ENCODE peak calls at places on chromosomes 12 and 14, in ten cellular contexts. One of them, this sample, is unnamed.

GRCh38 chr12:12992418-12993175 is 7.5 kb downstream of the HEBP1 start:
- DNase-seq in fibroblast of lung: peak
- DNase-seq in PC-9: no peak
- DNase-seq in psoas muscle: peak
- DNase-seq in lung: peak
- DNase-seq in body of pancreas: no peak
- DNase-seq in mesenchymal stem cell: peak
- DNase-seq in kidney: peak
- DNase-seq in testis: peak
- DNase-seq in endothelial cell of umbilical vein: peak
- DNase-seq in this sample: peak

GRCh38 chr14:65019944-65020566 is 33.4 kb downstream of the FNTB start:
- DNase-seq in fibroblast of lung: peak
- DNase-seq in PC-9: peak
- DNase-seq in psoas muscle: no peak
- DNase-seq in lung: no peak
- DNase-seq in body of pancreas: peak
- DNase-seq in mesenchymal stem cell: peak
- DNase-seq in kidney: no peak
- DNase-seq in testis: peak
- DNase-seq in endothelial cell of umbilical vein: peak
- DNase-seq in this sample: peak

GRCh38 chr14:45650754-45651153 is 397.8 kb upstream of the MIS18BP1 start:
- DNase-seq in fibroblast of lung: no peak
- DNase-seq in PC-9: no peak
- DNase-seq in psoas muscle: no peak
- DNase-seq in lung: no peak
- DNase-seq in body of pancreas: no peak
- DNase-seq in mesenchymal stem cell: no peak
- DNase-seq in kidney: no peak
- DNase-seq in testis: no peak
- DNase-seq in endothelial cell of umbilical vein: no peak
- DNase-seq in this sample: peak

GRCh38 chr14:88866305-88866704 is 41.9 kb downstream of the TTC8 start:
- DNase-seq in fibroblast of lung: peak
- DNase-seq in PC-9: no peak
- DNase-seq in psoas muscle: no peak
- DNase-seq in lung: no peak
- DNase-seq in body of pancreas: no peak
- DNase-seq in mesenchymal stem cell: peak
- DNase-seq in kidney: no peak
- DNase-seq in testis: no peak
- DNase-seq in endothelial cell of umbilical vein: peak
- DNase-seq in this sample: no peak

GRCh38 chr12:111741235-111741812 is 25.4 kb upstream of the ALDH2 start:
- DNase-seq in fibroblast of lung: peak
- DNase-seq in PC-9: no peak
- DNase-seq in psoas muscle: no peak
- DNase-seq in lung: no peak
- DNase-seq in body of pancreas: peak
- DNase-seq in mesenchymal stem cell: no peak
- DNase-seq in kidney: no peak
- DNase-seq in testis: peak
- DNase-seq in endothelial cell of umbilical vein: peak
- DNase-seq in this sample: no peak

GRCh38 chr14:52338282-52338681 is 24.2 kb downstream of the PTGER2 start:
- DNase-seq in fibroblast of lung: peak
- DNase-seq in PC-9: no peak
- DNase-seq in psoas muscle: no peak
- DNase-seq in lung: no peak
- DNase-seq in body of pancreas: no peak
- DNase-seq in mesenchymal stem cell: peak
- DNase-seq in kidney: no peak
- DNase-seq in testis: no peak
- DNase-seq in endothelial cell of umbilical vein: peak
- DNase-seq in this sample: peak

GRCh38 chr12:30694971-30695326 is 720 bp downstream of the IPO8 start:
- DNase-seq in fibroblast of lung: peak
- DNase-seq in PC-9: peak
- DNase-seq in psoas muscle: peak
- DNase-seq in lung: peak
- DNase-seq in body of pancreas: peak
- DNase-seq in mesenchymal stem cell: peak
- DNase-seq in kidney: peak
- DNase-seq in testis: peak
- DNase-seq in endothelial cell of umbilical vein: peak
- DNase-seq in this sample: peak

GRCh38 chr12:106160915-106161314 is 22.2 kb upstream of the NUAK1 start:
- DNase-seq in fibroblast of lung: no peak
- DNase-seq in PC-9: no peak
- DNase-seq in psoas muscle: no peak
- DNase-seq in lung: no peak
- DNase-seq in body of pancreas: no peak
- DNase-seq in mesenchymal stem cell: no peak
- DNase-seq in kidney: no peak
- DNase-seq in testis: no peak
- DNase-seq in endothelial cell of umbilical vein: no peak
- DNase-seq in this sample: no peak

DNA sequence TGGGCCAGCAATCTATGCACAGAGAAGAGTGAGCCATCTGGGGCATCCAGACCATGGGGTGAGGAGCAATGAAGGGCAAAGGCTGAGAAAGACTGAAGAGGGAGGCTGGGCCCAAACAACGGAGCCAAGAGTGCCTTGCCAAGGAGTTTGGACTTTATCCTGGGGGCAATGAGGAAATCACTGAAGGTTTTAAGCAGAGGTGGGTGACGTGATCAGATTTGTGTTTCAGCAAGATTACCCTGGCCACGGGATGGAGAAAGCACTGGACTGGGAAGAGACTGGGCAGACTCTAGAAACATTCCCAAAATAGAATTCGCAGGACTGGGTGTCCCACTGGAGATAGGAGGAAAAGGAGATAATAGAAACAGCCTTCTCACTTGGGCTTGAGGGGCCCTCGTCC is 65.3 kb downstream of the DPF3 start:
- DNase-seq in fibroblast of lung: no peak
- DNase-seq in PC-9: no peak
- DNase-seq in psoas muscle: no peak
- DNase-seq in lung: no peak
- DNase-seq in body of pancreas: no peak
- DNase-seq in mesenchymal stem cell: no peak
- DNase-seq in kidney: no peak
- DNase-seq in testis: peak
- DNase-seq in endothelial cell of umbilical vein: no peak
- DNase-seq in this sample: no peak
- H3K27ac ChIP-seq in fibroblast of lung: no peak
- H3K27ac ChIP-seq in PC-9: no peak
- H3K27ac ChIP-seq in psoas muscle: peak
- H3K27ac ChIP-seq in lung: no peak
- H3K27ac ChIP-seq in body of pancreas: no peak
- H3K27ac ChIP-seq in mesenchymal stem cell: no peak
- H3K27ac ChIP-seq in kidney: peak
- H3K27ac ChIP-seq in testis: peak
- H3K27ac ChIP-seq in endothelial cell of umbilical vein: no peak
- H3K27ac ChIP-seq in this sample: no peak

GRCh38 chr12:78209851-78210493 is 379.3 kb downstream of the NAV3 start:
- DNase-seq in fibroblast of lung: peak
- DNase-seq in PC-9: no peak
- DNase-seq in psoas muscle: no peak
- DNase-seq in lung: no peak
- DNase-seq in body of pancreas: no peak
- DNase-seq in mesenchymal stem cell: peak
- DNase-seq in kidney: no peak
- DNase-seq in testis: no peak
- DNase-seq in endothelial cell of umbilical vein: no peak
- DNase-seq in this sample: peak

GRCh38 chr12:78204926-78205325 is 374.2 kb downstream of the NAV3 start:
- DNase-seq in fibroblast of lung: no peak
- DNase-seq in PC-9: no peak
- DNase-seq in psoas muscle: no peak
- DNase-seq in lung: no peak
- DNase-seq in body of pancreas: no peak
- DNase-seq in mesenchymal stem cell: no peak
- DNase-seq in kidney: no peak
- DNase-seq in testis: no peak
- DNase-seq in endothelial cell of umbilical vein: no peak
- DNase-seq in this sample: no peak

GRCh38 chr12:78210494-78210860 is 379.8 kb downstream of the NAV3 start:
- DNase-seq in fibroblast of lung: peak
- DNase-seq in PC-9: no peak
- DNase-seq in psoas muscle: no peak
- DNase-seq in lung: no peak
- DNase-seq in body of pancreas: no peak
- DNase-seq in mesenchymal stem cell: no peak
- DNase-seq in kidney: no peak
- DNase-seq in testis: no peak
- DNase-seq in endothelial cell of umbilical vein: no peak
- DNase-seq in this sample: no peak

GRCh38 chr12:78208106-78208505 is 377.4 kb downstream of the NAV3 start:
- DNase-seq in fibroblast of lung: peak
- DNase-seq in PC-9: no peak
- DNase-seq in psoas muscle: no peak
- DNase-seq in lung: no peak
- DNase-seq in body of pancreas: no peak
- DNase-seq in mesenchymal stem cell: no peak
- DNase-seq in kidney: no peak
- DNase-seq in testis: no peak
- DNase-seq in endothelial cell of umbilical vein: no peak
- DNase-seq in this sample: peak

GRCh38 chr12:78210894-78211302 is 380.2 kb downstream of the NAV3 start:
- DNase-seq in fibroblast of lung: peak
- DNase-seq in PC-9: no peak
- DNase-seq in psoas muscle: no peak
- DNase-seq in lung: no peak
- DNase-seq in body of pancreas: no peak
- DNase-seq in mesenchymal stem cell: peak
- DNase-seq in kidney: peak
- DNase-seq in testis: no peak
- DNase-seq in endothelial cell of umbilical vein: peak
- DNase-seq in this sample: peak
- H3K27ac ChIP-seq in fibroblast of lung: peak
- H3K27ac ChIP-seq in PC-9: no peak
- H3K27ac ChIP-seq in psoas muscle: no peak
- H3K27ac ChIP-seq in lung: no peak
- H3K27ac ChIP-seq in body of pancreas: no peak
- H3K27ac ChIP-seq in mesenchymal stem cell: no peak
- H3K27ac ChIP-seq in kidney: no peak
- H3K27ac ChIP-seq in testis: no peak
- H3K27ac ChIP-seq in endothelial cell of umbilical vein: no peak
- H3K27ac ChIP-seq in this sample: peak

GRCh38 chr12:49206389-49206788 is 17.5 kb upstream of the TUBA1A start:
- DNase-seq in fibroblast of lung: no peak
- DNase-seq in PC-9: no peak
- DNase-seq in psoas muscle: no peak
- DNase-seq in lung: no peak
- DNase-seq in body of pancreas: no peak
- DNase-seq in mesenchymal stem cell: no peak
- DNase-seq in kidney: no peak
- DNase-seq in testis: no peak
- DNase-seq in endothelial cell of umbilical vein: no peak
- DNase-seq in this sample: no peak

GRCh38 chr12:49198431-49199155 is 9.7 kb upstream of the TUBA1A start:
- DNase-seq in fibroblast of lung: peak
- DNase-seq in PC-9: no peak
- DNase-seq in psoas muscle: peak
- DNase-seq in lung: no peak
- DNase-seq in body of pancreas: no peak
- DNase-seq in mesenchymal stem cell: peak
- DNase-seq in kidney: no peak
- DNase-seq in testis: no peak
- DNase-seq in endothelial cell of umbilical vein: peak
- DNase-seq in this sample: peak

GRCh38 chr12:49195734-49196133 is 6.9 kb upstream of the TUBA1A start:
- DNase-seq in fibroblast of lung: no peak
- DNase-seq in PC-9: no peak
- DNase-seq in psoas muscle: no peak
- DNase-seq in lung: no peak
- DNase-seq in body of pancreas: no peak
- DNase-seq in mesenchymal stem cell: no peak
- DNase-seq in kidney: no peak
- DNase-seq in testis: no peak
- DNase-seq in endothelial cell of umbilical vein: no peak
- DNase-seq in this sample: no peak

GRCh38 chr12:49201595-49202295 is 12.9 kb upstream of the TUBA1A start:
- DNase-seq in fibroblast of lung: peak
- DNase-seq in PC-9: peak
- DNase-seq in psoas muscle: no peak
- DNase-seq in lung: no peak
- DNase-seq in body of pancreas: no peak
- DNase-seq in mesenchymal stem cell: peak
- DNase-seq in kidney: no peak
- DNase-seq in testis: no peak
- DNase-seq in endothelial cell of umbilical vein: peak
- DNase-seq in this sample: peak

DNA sequence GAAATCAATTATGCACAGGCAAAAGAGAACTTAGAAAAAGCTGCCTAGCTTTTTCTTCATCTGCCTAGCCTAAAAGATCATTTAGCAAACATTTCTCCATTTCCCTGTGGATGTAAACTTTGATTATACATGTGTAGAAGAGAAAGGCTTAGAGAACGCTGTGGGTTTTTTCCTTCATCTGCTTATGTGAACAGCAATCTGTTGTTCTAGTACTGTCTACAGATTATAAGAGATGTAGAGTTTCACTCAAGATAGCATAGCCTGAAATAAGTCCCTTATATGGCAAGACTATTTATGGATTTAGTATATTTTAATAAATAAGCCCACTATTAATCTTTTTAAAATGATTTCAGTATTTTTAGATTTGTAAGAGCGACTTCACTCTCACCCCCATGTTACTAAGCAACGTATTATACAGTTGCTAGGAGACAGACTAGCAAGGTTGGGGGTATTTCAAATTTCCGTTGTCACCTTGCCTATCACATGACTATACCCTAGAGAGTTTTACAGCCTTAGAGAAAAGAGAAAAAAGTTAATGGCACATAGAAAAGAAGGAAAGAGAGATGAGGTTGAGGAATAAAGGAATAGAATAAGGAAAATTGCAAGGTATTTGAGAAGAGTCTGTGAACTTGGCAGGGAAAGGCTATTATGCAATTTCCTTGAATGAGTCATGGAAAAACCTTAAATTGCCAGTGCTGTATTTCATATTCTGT is 12.2 kb upstream of the TUBA1A start:
- DNase-seq in fibroblast of lung: peak
- DNase-seq in PC-9: peak
- DNase-seq in psoas muscle: no peak
- DNase-seq in lung: no peak
- DNase-seq in body of pancreas: no peak
- DNase-seq in mesenchymal stem cell: peak
- DNase-seq in kidney: no peak
- DNase-seq in testis: no peak
- DNase-seq in endothelial cell of umbilical vein: peak
- DNase-seq in this sample: peak
- H3K27ac ChIP-seq in fibroblast of lung: peak
- H3K27ac ChIP-seq in PC-9: peak
- H3K27ac ChIP-seq in psoas muscle: peak
- H3K27ac ChIP-seq in lung: no peak
- H3K27ac ChIP-seq in body of pancreas: peak
- H3K27ac ChIP-seq in mesenchymal stem cell: peak
- H3K27ac ChIP-seq in kidney: peak
- H3K27ac ChIP-seq in testis: peak
- H3K27ac ChIP-seq in endothelial cell of umbilical vein: peak
- H3K27ac ChIP-seq in this sample: peak

GRCh38 chr12:123516221-123516780 is 17.2 kb downstream of the RILPL1 start:
- DNase-seq in fibroblast of lung: no peak
- DNase-seq in PC-9: no peak
- DNase-seq in psoas muscle: no peak
- DNase-seq in lung: no peak
- DNase-seq in body of pancreas: no peak
- DNase-seq in mesenchymal stem cell: peak
- DNase-seq in kidney: no peak
- DNase-seq in testis: no peak
- DNase-seq in endothelial cell of umbilical vein: no peak
- DNase-seq in this sample: no peak

GRCh38 chr12:123513805-123514204 is 19.7 kb downstream of the RILPL1 start:
- DNase-seq in fibroblast of lung: no peak
- DNase-seq in PC-9: no peak
- DNase-seq in psoas muscle: no peak
- DNase-seq in lung: no peak
- DNase-seq in body of pancreas: no peak
- DNase-seq in mesenchymal stem cell: no peak
- DNase-seq in kidney: no peak
- DNase-seq in testis: no peak
- DNase-seq in endothelial cell of umbilical vein: no peak
- DNase-seq in this sample: no peak

GRCh38 chr12:123512838-123513665 is 20.5 kb downstream of the RILPL1 start:
- DNase-seq in fibroblast of lung: no peak
- DNase-seq in PC-9: no peak
- DNase-seq in psoas muscle: no peak
- DNase-seq in lung: no peak
- DNase-seq in body of pancreas: no peak
- DNase-seq in mesenchymal stem cell: no peak
- DNase-seq in kidney: no peak
- DNase-seq in testis: peak
- DNase-seq in endothelial cell of umbilical vein: no peak
- DNase-seq in this sample: no peak
- H3K27ac ChIP-seq in fibroblast of lung: no peak
- H3K27ac ChIP-seq in PC-9: no peak
- H3K27ac ChIP-seq in psoas muscle: peak
- H3K27ac ChIP-seq in lung: peak
- H3K27ac ChIP-seq in body of pancreas: no peak
- H3K27ac ChIP-seq in mesenchymal stem cell: peak
- H3K27ac ChIP-seq in kidney: no peak
- H3K27ac ChIP-seq in testis: peak
- H3K27ac ChIP-seq in endothelial cell of umbilical vein: no peak
- H3K27ac ChIP-seq in this sample: no peak

This sample was measured in GM23248.